ENCODE peak calls at places on chromosomes 5 and 9, in eight cellular contexts. One of them, this sample, is unnamed.

GRCh38 chr9:89234636-89235035 is 56.0 kb upstream of the SHC3 start:
- ATAC-seq in Panc1: no peak
- ATAC-seq in activated T-cell treated with anti-CD3 and anti-CD28 coated beads, Interleukin-2, amount 50 U/mL, for 72 hours: peak; percentile 96
- ATAC-seq in HCT116: no peak
- ATAC-seq in thoracic aorta: no peak
- ATAC-seq in activated CD8-positive, alpha-beta memory T cell treated with anti-CD3 and anti-CD28 coated beads, Interleukin-2, amount 10 ng/mL, durations not matched to agents 7 days and 5 days: peak; percentile 33
- ATAC-seq in stimulated activated naive CD8-positive, alpha-beta T cell treated with anti-CD3 and anti-CD28 coated beads, Interleukin-15, Interleukin-2, amounts not matched to agents 100 U/mL and 50 U/mL, for 24 hours: peak; percentile 94
- ATAC-seq in DND-41: no peak
- ATAC-seq in this sample: peak; percentile 94

GRCh38 chr5:81205058-81205457 is 28.1 kb upstream of the CKMT2 start:
- ATAC-seq in HCT116: no peak
- ATAC-seq in activated CD8-positive, alpha-beta memory T cell treated with anti-CD3 and anti-CD28 coated beads, Interleukin-2, amount 10 ng/mL, durations not matched to agents 7 days and 5 days: no peak
- ATAC-seq in activated T-cell treated with anti-CD3 and anti-CD28 coated beads, Interleukin-2, amount 50 U/mL, for 72 hours: no peak
- ATAC-seq in stimulated activated naive CD8-positive, alpha-beta T cell treated with anti-CD3 and anti-CD28 coated beads, Interleukin-15, Interleukin-2, amounts not matched to agents 100 U/mL and 50 U/mL, for 24 hours: no peak
- ATAC-seq in DND-41: no peak
- ATAC-seq in Panc1: no peak
- ATAC-seq in thoracic aorta: no peak
- ATAC-seq in this sample: no peak

GRCh38 chr9:32376295-32376694 is 8.1 kb upstream of the ACO1 start:
- ATAC-seq in thoracic aorta: no peak
- ATAC-seq in activated CD8-positive, alpha-beta memory T cell treated with anti-CD3 and anti-CD28 coated beads, Interleukin-2, amount 10 ng/mL, durations not matched to agents 7 days and 5 days: no peak
- ATAC-seq in stimulated activated naive CD8-positive, alpha-beta T cell treated with anti-CD3 and anti-CD28 coated beads, Interleukin-15, Interleukin-2, amounts not matched to agents 100 U/mL and 50 U/mL, for 24 hours: no peak
- ATAC-seq in DND-41: no peak
- ATAC-seq in activated T-cell treated with anti-CD3 and anti-CD28 coated beads, Interleukin-2, amount 50 U/mL, for 72 hours: no peak
- ATAC-seq in HCT116: no peak
- ATAC-seq in Panc1: no peak
- ATAC-seq in this sample: no peak

GRCh38 chr9:89484475-89485404 is 13.2 kb downstream of the SEMA4D start:
- ATAC-seq in Panc1: no peak
- ATAC-seq in DND-41: no peak
- ATAC-seq in activated CD8-positive, alpha-beta memory T cell treated with anti-CD3 and anti-CD28 coated beads, Interleukin-2, amount 10 ng/mL, durations not matched to agents 7 days and 5 days: no peak
- ATAC-seq in HCT116: no peak
- ATAC-seq in stimulated activated naive CD8-positive, alpha-beta T cell treated with anti-CD3 and anti-CD28 coated beads, Interleukin-15, Interleukin-2, amounts not matched to agents 100 U/mL and 50 U/mL, for 24 hours: no peak
- ATAC-seq in thoracic aorta: no peak
- ATAC-seq in activated T-cell treated with anti-CD3 and anti-CD28 coated beads, Interleukin-2, amount 50 U/mL, for 72 hours: peak; percentile 4
- ATAC-seq in this sample: peak; percentile 72

GRCh38 chr5:150618188-150618587 is 22.3 kb upstream of the SYNPO start:
- ATAC-seq in HCT116: no peak
- ATAC-seq in activated T-cell treated with anti-CD3 and anti-CD28 coated beads, Interleukin-2, amount 50 U/mL, for 72 hours: no peak
- ATAC-seq in stimulated activated naive CD8-positive, alpha-beta T cell treated with anti-CD3 and anti-CD28 coated beads, Interleukin-15, Interleukin-2, amounts not matched to agents 100 U/mL and 50 U/mL, for 24 hours: no peak
- ATAC-seq in Panc1: no peak
- ATAC-seq in DND-41: no peak
- ATAC-seq in thoracic aorta: no peak
- ATAC-seq in activated CD8-positive, alpha-beta memory T cell treated with anti-CD3 and anti-CD28 coated beads, Interleukin-2, amount 10 ng/mL, durations not matched to agents 7 days and 5 days: no peak
- ATAC-seq in this sample: no peak

GRCh38 chr5:138653502-138653901 is 78.3 kb upstream of the HSPA9 start:
- ATAC-seq in Panc1: peak; percentile 67
- ATAC-seq in activated CD8-positive, alpha-beta memory T cell treated with anti-CD3 and anti-CD28 coated beads, Interleukin-2, amount 10 ng/mL, durations not matched to agents 7 days and 5 days: no peak
- ATAC-seq in DND-41: no peak
- ATAC-seq in HCT116: peak; percentile 73
- ATAC-seq in stimulated activated naive CD8-positive, alpha-beta T cell treated with anti-CD3 and anti-CD28 coated beads, Interleukin-15, Interleukin-2, amounts not matched to agents 100 U/mL and 50 U/mL, for 24 hours: no peak
- ATAC-seq in activated T-cell treated with anti-CD3 and anti-CD28 coated beads, Interleukin-2, amount 50 U/mL, for 72 hours: no peak
- ATAC-seq in thoracic aorta: no peak
- ATAC-seq in this sample: no peak

GRCh38 chr9:27545471-27545870 is 15.9 kb upstream of the MOB3B start:
- ATAC-seq in activated CD8-positive, alpha-beta memory T cell treated with anti-CD3 and anti-CD28 coated beads, Interleukin-2, amount 10 ng/mL, durations not matched to agents 7 days and 5 days: no peak
- ATAC-seq in HCT116: no peak
- ATAC-seq in Panc1: no peak
- ATAC-seq in stimulated activated naive CD8-positive, alpha-beta T cell treated with anti-CD3 and anti-CD28 coated beads, Interleukin-15, Interleukin-2, amounts not matched to agents 100 U/mL and 50 U/mL, for 24 hours: no peak
- ATAC-seq in thoracic aorta: no peak
- ATAC-seq in DND-41: no peak
- ATAC-seq in activated T-cell treated with anti-CD3 and anti-CD28 coated beads, Interleukin-2, amount 50 U/mL, for 72 hours: no peak
- ATAC-seq in this sample: no peak

GRCh38 chr5:159995841-159996240 is 13.1 kb upstream of the TTC1 start:
- ATAC-seq in activated CD8-positive, alpha-beta memory T cell treated with anti-CD3 and anti-CD28 coated beads, Interleukin-2, amount 10 ng/mL, durations not matched to agents 7 days and 5 days: no peak
- ATAC-seq in HCT116: no peak
- ATAC-seq in thoracic aorta: no peak
- ATAC-seq in Panc1: no peak
- ATAC-seq in DND-41: no peak
- ATAC-seq in stimulated activated naive CD8-positive, alpha-beta T cell treated with anti-CD3 and anti-CD28 coated beads, Interleukin-15, Interleukin-2, amounts not matched to agents 100 U/mL and 50 U/mL, for 24 hours: no peak
- ATAC-seq in activated T-cell treated with anti-CD3 and anti-CD28 coated beads, Interleukin-2, amount 50 U/mL, for 72 hours: no peak
- ATAC-seq in this sample: no peak

GRCh38 chr5:15789661-15790060 is 289.7 kb downstream of the FBXL7 start:
- ATAC-seq in stimulated activated naive CD8-positive, alpha-beta T cell treated with anti-CD3 and anti-CD28 coated beads, Interleukin-15, Interleukin-2, amounts not matched to agents 100 U/mL and 50 U/mL, for 24 hours: no peak
- ATAC-seq in HCT116: no peak
- ATAC-seq in activated T-cell treated with anti-CD3 and anti-CD28 coated beads, Interleukin-2, amount 50 U/mL, for 72 hours: no peak
- ATAC-seq in thoracic aorta: no peak
- ATAC-seq in DND-41: no peak
- ATAC-seq in activated CD8-positive, alpha-beta memory T cell treated with anti-CD3 and anti-CD28 coated beads, Interleukin-2, amount 10 ng/mL, durations not matched to agents 7 days and 5 days: no peak
- ATAC-seq in Panc1: no peak
- ATAC-seq in this sample: no peak

GRCh38 chr5:147382776-147383175 is 127.1 kb downstream of the DPYSL3 start:
- ATAC-seq in Panc1: no peak
- ATAC-seq in activated CD8-positive, alpha-beta memory T cell treated with anti-CD3 and anti-CD28 coated beads, Interleukin-2, amount 10 ng/mL, durations not matched to agents 7 days and 5 days: no peak
- ATAC-seq in activated T-cell treated with anti-CD3 and anti-CD28 coated beads, Interleukin-2, amount 50 U/mL, for 72 hours: no peak
- ATAC-seq in thoracic aorta: peak; percentile 36
- ATAC-seq in stimulated activated naive CD8-positive, alpha-beta T cell treated with anti-CD3 and anti-CD28 coated beads, Interleukin-15, Interleukin-2, amounts not matched to agents 100 U/mL and 50 U/mL, for 24 hours: no peak
- ATAC-seq in DND-41: no peak
- ATAC-seq in HCT116: peak; percentile 65
- ATAC-seq in this sample: no peak

GRCh38 chr9:108316633-108317032 is 539.2 kb downstream of the ACTL7B start:
- ATAC-seq in thoracic aorta: no peak
- ATAC-seq in activated CD8-positive, alpha-beta memory T cell treated with anti-CD3 and anti-CD28 coated beads, Interleukin-2, amount 10 ng/mL, durations not matched to agents 7 days and 5 days: no peak
- ATAC-seq in stimulated activated naive CD8-positive, alpha-beta T cell treated with anti-CD3 and anti-CD28 coated beads, Interleukin-15, Interleukin-2, amounts not matched to agents 100 U/mL and 50 U/mL, for 24 hours: no peak
- ATAC-seq in HCT116: no peak
- ATAC-seq in Panc1: no peak
- ATAC-seq in DND-41: no peak
- ATAC-seq in activated T-cell treated with anti-CD3 and anti-CD28 coated beads, Interleukin-2, amount 50 U/mL, for 72 hours: no peak
- ATAC-seq in this sample: no peak

GRCh38 chr5:38923661-38924451 is 78.0 kb downstream of the OSMR start:
- ATAC-seq in thoracic aorta: no peak
- ATAC-seq in DND-41: no peak
- ATAC-seq in activated CD8-positive, alpha-beta memory T cell treated with anti-CD3 and anti-CD28 coated beads, Interleukin-2, amount 10 ng/mL, durations not matched to agents 7 days and 5 days: no peak
- ATAC-seq in stimulated activated naive CD8-positive, alpha-beta T cell treated with anti-CD3 and anti-CD28 coated beads, Interleukin-15, Interleukin-2, amounts not matched to agents 100 U/mL and 50 U/mL, for 24 hours: no peak
- ATAC-seq in activated T-cell treated with anti-CD3 and anti-CD28 coated beads, Interleukin-2, amount 50 U/mL, for 72 hours: no peak
- ATAC-seq in Panc1: no peak
- ATAC-seq in HCT116: no peak
- ATAC-seq in this sample: no peak

GRCh38 chr9:95268681-95269080 is 48.8 kb downstream of the FANCC start:
- ATAC-seq in HCT116: peak; percentile 76
- ATAC-seq in activated T-cell treated with anti-CD3 and anti-CD28 coated beads, Interleukin-2, amount 50 U/mL, for 72 hours: no peak
- ATAC-seq in Panc1: peak; percentile 68
- ATAC-seq in DND-41: no peak
- ATAC-seq in activated CD8-positive, alpha-beta memory T cell treated with anti-CD3 and anti-CD28 coated beads, Interleukin-2, amount 10 ng/mL, durations not matched to agents 7 days and 5 days: peak; percentile 58
- ATAC-seq in stimulated activated naive CD8-positive, alpha-beta T cell treated with anti-CD3 and anti-CD28 coated beads, Interleukin-15, Interleukin-2, amounts not matched to agents 100 U/mL and 50 U/mL, for 24 hours: no peak
- ATAC-seq in thoracic aorta: no peak
- ATAC-seq in this sample: no peak

GRCh38 chr9:26331223-26331622 is 561.4 kb downstream of the CAAP1 start:
- ATAC-seq in activated T-cell treated with anti-CD3 and anti-CD28 coated beads, Interleukin-2, amount 50 U/mL, for 72 hours: no peak
- ATAC-seq in DND-41: no peak
- ATAC-seq in thoracic aorta: no peak
- ATAC-seq in HCT116: no peak
- ATAC-seq in activated CD8-positive, alpha-beta memory T cell treated with anti-CD3 and anti-CD28 coated beads, Interleukin-2, amount 10 ng/mL, durations not matched to agents 7 days and 5 days: no peak
- ATAC-seq in stimulated activated naive CD8-positive, alpha-beta T cell treated with anti-CD3 and anti-CD28 coated beads, Interleukin-15, Interleukin-2, amounts not matched to agents 100 U/mL and 50 U/mL, for 24 hours: no peak
- ATAC-seq in Panc1: no peak
- ATAC-seq in this sample: no peak

GRCh38 chr9:89519393-89519805 is 21.5 kb upstream of the SEMA4D start:
- ATAC-seq in stimulated activated naive CD8-positive, alpha-beta T cell treated with anti-CD3 and anti-CD28 coated beads, Interleukin-15, Interleukin-2, amounts not matched to agents 100 U/mL and 50 U/mL, for 24 hours: no peak
- ATAC-seq in Panc1: no peak
- ATAC-seq in HCT116: peak; percentile 88
- ATAC-seq in activated CD8-positive, alpha-beta memory T cell treated with anti-CD3 and anti-CD28 coated beads, Interleukin-2, amount 10 ng/mL, durations not matched to agents 7 days and 5 days: no peak
- ATAC-seq in thoracic aorta: no peak
- ATAC-seq in DND-41: no peak
- ATAC-seq in activated T-cell treated with anti-CD3 and anti-CD28 coated beads, Interleukin-2, amount 50 U/mL, for 72 hours: no peak
- ATAC-seq in this sample: no peak

GRCh38 chr9:137310190-137311052 is 8.3 kb upstream of the NRARP start:
- ATAC-seq in activated T-cell treated with anti-CD3 and anti-CD28 coated beads, Interleukin-2, amount 50 U/mL, for 72 hours: no peak
- ATAC-seq in thoracic aorta: no peak
- ATAC-seq in activated CD8-positive, alpha-beta memory T cell treated with anti-CD3 and anti-CD28 coated beads, Interleukin-2, amount 10 ng/mL, durations not matched to agents 7 days and 5 days: no peak
- ATAC-seq in stimulated activated naive CD8-positive, alpha-beta T cell treated with anti-CD3 and anti-CD28 coated beads, Interleukin-15, Interleukin-2, amounts not matched to agents 100 U/mL and 50 U/mL, for 24 hours: no peak
- ATAC-seq in Panc1: no peak
- ATAC-seq in HCT116: peak; percentile 66
- ATAC-seq in DND-41: no peak
- ATAC-seq in this sample: no peak

GRCh38 chr9:89528131-89528530 is 30.2 kb upstream of the SEMA4D start:
- ATAC-seq in thoracic aorta: no peak
- ATAC-seq in Panc1: no peak
- ATAC-seq in HCT116: no peak
- ATAC-seq in stimulated activated naive CD8-positive, alpha-beta T cell treated with anti-CD3 and anti-CD28 coated beads, Interleukin-15, Interleukin-2, amounts not matched to agents 100 U/mL and 50 U/mL, for 24 hours: no peak
- ATAC-seq in activated CD8-positive, alpha-beta memory T cell treated with anti-CD3 and anti-CD28 coated beads, Interleukin-2, amount 10 ng/mL, durations not matched to agents 7 days and 5 days: no peak
- ATAC-seq in DND-41: no peak
- ATAC-seq in activated T-cell treated with anti-CD3 and anti-CD28 coated beads, Interleukin-2, amount 50 U/mL, for 72 hours: no peak
- ATAC-seq in this sample: no peak

GRCh38 chr5:67404261-67405100 is 207.9 kb upstream of the CD180 start:
- ATAC-seq in stimulated activated naive CD8-positive, alpha-beta T cell treated with anti-CD3 and anti-CD28 coated beads, Interleukin-15, Interleukin-2, amounts not matched to agents 100 U/mL and 50 U/mL, for 24 hours: no peak
- ATAC-seq in activated CD8-positive, alpha-beta memory T cell treated with anti-CD3 and anti-CD28 coated beads, Interleukin-2, amount 10 ng/mL, durations not matched to agents 7 days and 5 days: no peak
- ATAC-seq in activated T-cell treated with anti-CD3 and anti-CD28 coated beads, Interleukin-2, amount 50 U/mL, for 72 hours: no peak
- ATAC-seq in HCT116: no peak
- ATAC-seq in DND-41: no peak
- ATAC-seq in Panc1: no peak
- ATAC-seq in thoracic aorta: no peak
- ATAC-seq in this sample: no peak

GRCh38 chr9:82091610-82092009 is 103.0 kb downstream of the SPATA31D1 start:
- ATAC-seq in stimulated activated naive CD8-positive, alpha-beta T cell treated with anti-CD3 and anti-CD28 coated beads, Interleukin-15, Interleukin-2, amounts not matched to agents 100 U/mL and 50 U/mL, for 24 hours: no peak
- ATAC-seq in activated T-cell treated with anti-CD3 and anti-CD28 coated beads, Interleukin-2, amount 50 U/mL, for 72 hours: no peak
- ATAC-seq in HCT116: no peak
- ATAC-seq in DND-41: no peak
- ATAC-seq in activated CD8-positive, alpha-beta memory T cell treated with anti-CD3 and anti-CD28 coated beads, Interleukin-2, amount 10 ng/mL, durations not matched to agents 7 days and 5 days: no peak
- ATAC-seq in Panc1: no peak
- ATAC-seq in thoracic aorta: no peak
- ATAC-seq in this sample: peak; percentile 90

GRCh38 chr9:77712533-77713130 is 64.5 kb upstream of the GNA14 start:
- ATAC-seq in HCT116: no peak
- ATAC-seq in activated CD8-positive, alpha-beta memory T cell treated with anti-CD3 and anti-CD28 coated beads, Interleukin-2, amount 10 ng/mL, durations not matched to agents 7 days and 5 days: no peak
- ATAC-seq in stimulated activated naive CD8-positive, alpha-beta T cell treated with anti-CD3 and anti-CD28 coated beads, Interleukin-15, Interleukin-2, amounts not matched to agents 100 U/mL and 50 U/mL, for 24 hours: no peak
- ATAC-seq in Panc1: peak; percentile 45
- ATAC-seq in DND-41: no peak
- ATAC-seq in thoracic aorta: no peak
- ATAC-seq in activated T-cell treated with anti-CD3 and anti-CD28 coated beads, Interleukin-2, amount 50 U/mL, for 72 hours: peak; percentile 86
- ATAC-seq in this sample: no peak

GRCh38 chr5:157570801-157571200 is 4.8 kb downstream of the ADAM19 start:
- ATAC-seq in stimulated activated naive CD8-positive, alpha-beta T cell treated with anti-CD3 and anti-CD28 coated beads, Interleukin-15, Interleukin-2, amounts not matched to agents 100 U/mL and 50 U/mL, for 24 hours: no peak
- ATAC-seq in Panc1: no peak
- ATAC-seq in HCT116: no peak
- ATAC-seq in activated T-cell treated with anti-CD3 and anti-CD28 coated beads, Interleukin-2, amount 50 U/mL, for 72 hours: no peak
- ATAC-seq in thoracic aorta: no peak
- ATAC-seq in activated CD8-positive, alpha-beta memory T cell treated with anti-CD3 and anti-CD28 coated beads, Interleukin-2, amount 10 ng/mL, durations not matched to agents 7 days and 5 days: no peak
- ATAC-seq in DND-41: no peak
- ATAC-seq in this sample: peak; percentile 15

GRCh38 chr9:17571825-17572224 is 7.0 kb upstream of the SH3GL2 start:
- ATAC-seq in activated CD8-positive, alpha-beta memory T cell treated with anti-CD3 and anti-CD28 coated beads, Interleukin-2, amount 10 ng/mL, durations not matched to agents 7 days and 5 days: no peak
- ATAC-seq in thoracic aorta: no peak
- ATAC-seq in DND-41: no peak
- ATAC-seq in stimulated activated naive CD8-positive, alpha-beta T cell treated with anti-CD3 and anti-CD28 coated beads, Interleukin-15, Interleukin-2, amounts not matched to agents 100 U/mL and 50 U/mL, for 24 hours: no peak
- ATAC-seq in HCT116: no peak
- ATAC-seq in activated T-cell treated with anti-CD3 and anti-CD28 coated beads, Interleukin-2, amount 50 U/mL, for 72 hours: no peak
- ATAC-seq in Panc1: no peak
- ATAC-seq in this sample: no peak

GRCh38 chr5:88837817-88838216 is 45.2 kb downstream of the MEF2C start:
- ATAC-seq in DND-41: no peak
- ATAC-seq in thoracic aorta: no peak
- ATAC-seq in stimulated activated naive CD8-positive, alpha-beta T cell treated with anti-CD3 and anti-CD28 coated beads, Interleukin-15, Interleukin-2, amounts not matched to agents 100 U/mL and 50 U/mL, for 24 hours: no peak
- ATAC-seq in Panc1: no peak
- ATAC-seq in HCT116: no peak
- ATAC-seq in activated CD8-positive, alpha-beta memory T cell treated with anti-CD3 and anti-CD28 coated beads, Interleukin-2, amount 10 ng/mL, durations not matched to agents 7 days and 5 days: no peak
- ATAC-seq in activated T-cell treated with anti-CD3 and anti-CD28 coated beads, Interleukin-2, amount 50 U/mL, for 72 hours: no peak
- ATAC-seq in this sample: no peak

GRCh38 chr5:39381376-39381775 is 17.1 kb upstream of the C9 start:
- ATAC-seq in thoracic aorta: no peak
- ATAC-seq in HCT116: no peak
- ATAC-seq in DND-41: no peak
- ATAC-seq in activated T-cell treated with anti-CD3 and anti-CD28 coated beads, Interleukin-2, amount 50 U/mL, for 72 hours: no peak
- ATAC-seq in Panc1: no peak
- ATAC-seq in activated CD8-positive, alpha-beta memory T cell treated with anti-CD3 and anti-CD28 coated beads, Interleukin-2, amount 10 ng/mL, durations not matched to agents 7 days and 5 days: no peak
- ATAC-seq in stimulated activated naive CD8-positive, alpha-beta T cell treated with anti-CD3 and anti-CD28 coated beads, Interleukin-15, Interleukin-2, amounts not matched to agents 100 U/mL and 50 U/mL, for 24 hours: no peak
- ATAC-seq in this sample: no peak

GRCh38 chr9:137516144-137516917 is 33.9 kb downstream of the PNPLA7 start:
- ATAC-seq in stimulated activated naive CD8-positive, alpha-beta T cell treated with anti-CD3 and anti-CD28 coated beads, Interleukin-15, Interleukin-2, amounts not matched to agents 100 U/mL and 50 U/mL, for 24 hours: no peak
- ATAC-seq in thoracic aorta: no peak
- ATAC-seq in activated T-cell treated with anti-CD3 and anti-CD28 coated beads, Interleukin-2, amount 50 U/mL, for 72 hours: no peak
- ATAC-seq in HCT116: peak; percentile 68
- ATAC-seq in activated CD8-positive, alpha-beta memory T cell treated with anti-CD3 and anti-CD28 coated beads, Interleukin-2, amount 10 ng/mL, durations not matched to agents 7 days and 5 days: peak; percentile 30
- ATAC-seq in DND-41: no peak
- ATAC-seq in Panc1: peak; percentile 65
- ATAC-seq in this sample: no peak

GRCh38 chr5:97071993-97072392 is 70.4 kb downstream of the LIX1 start:
- ATAC-seq in HCT116: no peak
- ATAC-seq in stimulated activated naive CD8-positive, alpha-beta T cell treated with anti-CD3 and anti-CD28 coated beads, Interleukin-15, Interleukin-2, amounts not matched to agents 100 U/mL and 50 U/mL, for 24 hours: no peak
- ATAC-seq in Panc1: no peak
- ATAC-seq in activated CD8-positive, alpha-beta memory T cell treated with anti-CD3 and anti-CD28 coated beads, Interleukin-2, amount 10 ng/mL, durations not matched to agents 7 days and 5 days: no peak
- ATAC-seq in activated T-cell treated with anti-CD3 and anti-CD28 coated beads, Interleukin-2, amount 50 U/mL, for 72 hours: no peak
- ATAC-seq in DND-41: no peak
- ATAC-seq in thoracic aorta: no peak
- ATAC-seq in this sample: no peak

GRCh38 chr5:115530426-115530825 is 14.1 kb downstream of the FEM1C start:
- ATAC-seq in Panc1: no peak
- ATAC-seq in DND-41: no peak
- ATAC-seq in activated T-cell treated with anti-CD3 and anti-CD28 coated beads, Interleukin-2, amount 50 U/mL, for 72 hours: no peak
- ATAC-seq in thoracic aorta: no peak
- ATAC-seq in HCT116: no peak
- ATAC-seq in activated CD8-positive, alpha-beta memory T cell treated with anti-CD3 and anti-CD28 coated beads, Interleukin-2, amount 10 ng/mL, durations not matched to agents 7 days and 5 days: no peak
- ATAC-seq in stimulated activated naive CD8-positive, alpha-beta T cell treated with anti-CD3 and anti-CD28 coated beads, Interleukin-15, Interleukin-2, amounts not matched to agents 100 U/mL and 50 U/mL, for 24 hours: no peak
- ATAC-seq in this sample: no peak

GRCh38 chr5:67154518-67155206 is 41.9 kb downstream of the CD180 start:
- ATAC-seq in stimulated activated naive CD8-positive, alpha-beta T cell treated with anti-CD3 and anti-CD28 coated beads, Interleukin-15, Interleukin-2, amounts not matched to agents 100 U/mL and 50 U/mL, for 24 hours: no peak
- ATAC-seq in thoracic aorta: no peak
- ATAC-seq in activated T-cell treated with anti-CD3 and anti-CD28 coated beads, Interleukin-2, amount 50 U/mL, for 72 hours: no peak
- ATAC-seq in DND-41: no peak
- ATAC-seq in HCT116: no peak
- ATAC-seq in activated CD8-positive, alpha-beta memory T cell treated with anti-CD3 and anti-CD28 coated beads, Interleukin-2, amount 10 ng/mL, durations not matched to agents 7 days and 5 days: no peak
- ATAC-seq in Panc1: no peak
- ATAC-seq in this sample: no peak

GRCh38 chr5:14859980-14860379 is 11.6 kb downstream of the ANKH start:
- ATAC-seq in DND-41: no peak
- ATAC-seq in thoracic aorta: no peak
- ATAC-seq in activated CD8-positive, alpha-beta memory T cell treated with anti-CD3 and anti-CD28 coated beads, Interleukin-2, amount 10 ng/mL, durations not matched to agents 7 days and 5 days: no peak
- ATAC-seq in Panc1: no peak
- ATAC-seq in HCT116: no peak
- ATAC-seq in activated T-cell treated with anti-CD3 and anti-CD28 coated beads, Interleukin-2, amount 50 U/mL, for 72 hours: no peak
- ATAC-seq in stimulated activated naive CD8-positive, alpha-beta T cell treated with anti-CD3 and anti-CD28 coated beads, Interleukin-15, Interleukin-2, amounts not matched to agents 100 U/mL and 50 U/mL, for 24 hours: no peak
- ATAC-seq in this sample: no peak

GRCh38 chr5:50501510-50502209 is 60.6 kb upstream of the EMB start:
- ATAC-seq in HCT116: no peak
- ATAC-seq in activated T-cell treated with anti-CD3 and anti-CD28 coated beads, Interleukin-2, amount 50 U/mL, for 72 hours: peak; percentile 84
- ATAC-seq in thoracic aorta: no peak
- ATAC-seq in stimulated activated naive CD8-positive, alpha-beta T cell treated with anti-CD3 and anti-CD28 coated beads, Interleukin-15, Interleukin-2, amounts not matched to agents 100 U/mL and 50 U/mL, for 24 hours: peak; percentile 78
- ATAC-seq in DND-41: peak; percentile 95
- ATAC-seq in Panc1: no peak
- ATAC-seq in activated CD8-positive, alpha-beta memory T cell treated with anti-CD3 and anti-CD28 coated beads, Interleukin-2, amount 10 ng/mL, durations not matched to agents 7 days and 5 days: peak; percentile 96
- ATAC-seq in this sample: peak; percentile 95

GRCh38 chr9:125759812-125760134 is 12.6 kb downstream of the PBX3 start:
- ATAC-seq in activated T-cell treated with anti-CD3 and anti-CD28 coated beads, Interleukin-2, amount 50 U/mL, for 72 hours: no peak
- ATAC-seq in DND-41: no peak
- ATAC-seq in thoracic aorta: no peak
- ATAC-seq in Panc1: no peak
- ATAC-seq in activated CD8-positive, alpha-beta memory T cell treated with anti-CD3 and anti-CD28 coated beads, Interleukin-2, amount 10 ng/mL, durations not matched to agents 7 days and 5 days: no peak
- ATAC-seq in stimulated activated naive CD8-positive, alpha-beta T cell treated with anti-CD3 and anti-CD28 coated beads, Interleukin-15, Interleukin-2, amounts not matched to agents 100 U/mL and 50 U/mL, for 24 hours: no peak
- ATAC-seq in HCT116: no peak
- ATAC-seq in this sample: no peak

GRCh38 chr9:127880143-127880542 is 2.7 kb upstream of the AK1 start:
- ATAC-seq in Panc1: no peak
- ATAC-seq in DND-41: no peak
- ATAC-seq in activated T-cell treated with anti-CD3 and anti-CD28 coated beads, Interleukin-2, amount 50 U/mL, for 72 hours: no peak
- ATAC-seq in stimulated activated naive CD8-positive, alpha-beta T cell treated with anti-CD3 and anti-CD28 coated beads, Interleukin-15, Interleukin-2, amounts not matched to agents 100 U/mL and 50 U/mL, for 24 hours: no peak
- ATAC-seq in thoracic aorta: no peak
- ATAC-seq in HCT116: no peak
- ATAC-seq in activated CD8-positive, alpha-beta memory T cell treated with anti-CD3 and anti-CD28 coated beads, Interleukin-2, amount 10 ng/mL, durations not matched to agents 7 days and 5 days: no peak
- ATAC-seq in this sample: no peak

GRCh38 chr9:87179556-87180340 is 232.4 kb upstream of the GAS1 start:
- ATAC-seq in HCT116: no peak
- ATAC-seq in Panc1: no peak
- ATAC-seq in thoracic aorta: no peak
- ATAC-seq in activated CD8-positive, alpha-beta memory T cell treated with anti-CD3 and anti-CD28 coated beads, Interleukin-2, amount 10 ng/mL, durations not matched to agents 7 days and 5 days: no peak
- ATAC-seq in stimulated activated naive CD8-positive, alpha-beta T cell treated with anti-CD3 and anti-CD28 coated beads, Interleukin-15, Interleukin-2, amounts not matched to agents 100 U/mL and 50 U/mL, for 24 hours: no peak
- ATAC-seq in activated T-cell treated with anti-CD3 and anti-CD28 coated beads, Interleukin-2, amount 50 U/mL, for 72 hours: no peak
- ATAC-seq in DND-41: no peak
- ATAC-seq in this sample: no peak